ENCODE peak calls at places on chromosomes 3 and 15, in four cellular contexts. V, L, N and K are unnamed samples.

GRCh38 chr15:69713726-69714559 is 261.3 kb downstream of the RPLP1 start:
- DNase-seq in N (no peak), V (no peak), L (no peak), K (no peak)

GRCh38 chr15:62344806-62345539 is 179.9 kb upstream of the C2CD4B start:
- DNase-seq in V (no peak), L (peak), N (peak), K (peak)

GRCh38 chr3:115113367-115113766 is 33.7 kb downstream of the ZBTB20 start:
- DNase-seq in L (peak), V (no peak), N (no peak), K (no peak)

GRCh38 chr3:126494831-126495230 is 19.1 kb upstream of the ZXDC start:
- DNase-seq in V (no peak), N (no peak), L (no peak), K (peak)

GRCh38 chr3:119700269-119700919 is 2.4 kb upstream of the CFAP91 start:
- DNase-seq in N (no peak), V (no peak), L (no peak), K (no peak)

GRCh38 chr3:172357850-172358754 is 90.2 kb downstream of the GHSR start:
- DNase-seq in N (no peak), V (no peak), L (no peak), K (no peak)

GRCh38 chr3:112293368-112294321 is at the start of gene SLC9C1:
- DNase-seq in N (no peak), V (peak), L (peak), K (no peak)

GRCh38 chr3:119184808-119185690 is 11.7 kb downstream of the UPK1B start:
- DNase-seq in N (no peak), V (no peak), L (peak), K (no peak)

GRCh38 chr3:150251187-150251592 is 156.9 kb upstream of the TSC22D2 start:
- DNase-seq in L (no peak), V (no peak), N (no peak), K (peak)

GRCh38 chr3:145807990-145808389 is 353.0 kb downstream of the PLOD2 start:
- DNase-seq in L (peak), N (no peak), V (no peak), K (no peak)

GRCh38 chr3:68985391-68985790 is 28.1 kb downstream of the EOGT start:
- DNase-seq in V (no peak), L (no peak), N (no peak), K (no peak)

GRCh38 chr3:63519426-63519825 is 133.0 kb upstream of the SNTN start:
- DNase-seq in N (no peak), V (no peak), L (peak), K (no peak)